ENCODE peak calls at places on chromosomes 12 and 14, in four cellular contexts. W is aorta, Q is mesenchymal stem cell, E is fibroblast of lung. S is an unnamed sample.

GRCh38 chr12:50059440-50060119 is 2.2 kb downstream of the ASIC1 start:
- DNase-seq in W (no peak), Q (no peak), E (peak; percentile 39), S (no peak)

GRCh38 chr12:76268267-76268666 is 79.9 kb downstream of the BBS10 start:
- DNase-seq in W (no peak), Q (no peak), E (peak; percentile 64), S (peak; percentile 54)

GRCh38 chr14:31269599-31270195 is 62.1 kb upstream of the HECTD1 start:
- DNase-seq in W (no peak), Q (peak; percentile 74), E (no peak), S (no peak)

GRCh38 chr14:77707355-77707723 is 484 bp downstream of the ALKBH1 start:
- DNase-seq in W (no peak), Q (peak; percentile 71), E (peak; percentile 35), S (peak; percentile 72)

GRCh38 chr12:27970391-27970980 is 2.0 kb downstream of the PTHLH start:
- DNase-seq in W (peak; percentile 81), Q (peak; percentile 28), E (peak; percentile 68), S (peak; percentile 69)

GRCh38 chr12:7374423-7375144 is 69.4 kb downstream of the CD163L1 start:
- DNase-seq in W (peak; percentile 74), Q (peak; percentile 11), E (no peak), S (peak; percentile 43)

GRCh38 chr12:34291001-34291400 is 268.7 kb downstream of the ALG10 start:
- DNase-seq in W (peak; percentile 55), Q (no peak), E (no peak), S (no peak)

GRCh38 chr12:125185311-125185739 is 120.1 kb downstream of the AACS start:
- DNase-seq in W (no peak), Q (no peak), E (no peak), S (no peak)

GRCh38 chr14:61184117-61184516 is 97.0 kb downstream of the TMEM30B start:
- DNase-seq in W (no peak), Q (peak; percentile 75), E (peak; percentile 96), S (peak; percentile 44)

GRCh38 chr14:23110579-23111375 is 6.0 kb upstream of the CIROP start:
- DNase-seq in W (peak; percentile 3), Q (no peak), E (no peak), S (no peak)

GRCh38 chr12:30985814-30986452 is 59.4 kb downstream of the TSPAN11 start:
- DNase-seq in W (no peak), Q (peak; percentile 57), E (peak; percentile 26), S (peak; percentile 84)

GRCh38 chr14:37596790-37597189 is 1.4 kb downstream of the TTC6 start:
- DNase-seq in W (no peak), Q (peak; percentile 1), E (no peak), S (no peak)

GRCh38 chr12:93862424-93862823 is 185.2 kb downstream of the CRADD start:
- DNase-seq in W (no peak), Q (no peak), E (peak; percentile 47), S (no peak)

GRCh38 chr12:74401966-74402365 is 135.7 kb upstream of the ATXN7L3B start:
- DNase-seq in W (no peak), Q (no peak), E (no peak), S (no peak)

GRCh38 chr12:118494776-118495175 is 118.4 kb downstream of the SUDS3 start:
- DNase-seq in W (no peak), Q (no peak), E (no peak), S (no peak)

GRCh38 chr12:97524812-97525211 is 62.2 kb downstream of the RMST start:
- DNase-seq in W (no peak), Q (no peak), E (no peak), S (no peak)

GRCh38 chr14:36856095-36856878 is 194.6 kb downstream of the PAX9 start:
- DNase-seq in W (no peak), Q (no peak), E (no peak), S (no peak)

GRCh38 chr12:115710104-115710564 is 567.4 kb downstream of the MED13L start:
- DNase-seq in W (no peak), Q (peak; percentile 56), E (peak; percentile 64), S (peak; percentile 2)

GRCh38 chr12:23771230-23771949 is 178.1 kb downstream of the SOX5 start:
- DNase-seq in W (peak; percentile 80), Q (no peak), E (peak; percentile 21), S (no peak)

GRCh38 chr12:108980831-108981618 is 39.8 kb downstream of the SVOP start:
- DNase-seq in W (no peak), Q (no peak), E (peak; percentile 85), S (peak; percentile 3)

GRCh38 chr12:120849765-120850164 is 54.4 kb downstream of the SPPL3 start:
- DNase-seq in W (no peak), Q (peak; percentile 82), E (peak; percentile 69), S (peak; percentile 56)

GRCh38 chr12:67667276-67668073 is 18.9 kb downstream of the DYRK2 start:
- DNase-seq in W (peak; percentile 89), Q (peak; percentile 53), E (no peak), S (no peak)

GRCh38 chr12:62772556-62772955 is 162.4 kb downstream of the PPM1H start:
- DNase-seq in W (no peak), Q (peak; percentile 43), E (peak; percentile 57), S (no peak)

DNA sequence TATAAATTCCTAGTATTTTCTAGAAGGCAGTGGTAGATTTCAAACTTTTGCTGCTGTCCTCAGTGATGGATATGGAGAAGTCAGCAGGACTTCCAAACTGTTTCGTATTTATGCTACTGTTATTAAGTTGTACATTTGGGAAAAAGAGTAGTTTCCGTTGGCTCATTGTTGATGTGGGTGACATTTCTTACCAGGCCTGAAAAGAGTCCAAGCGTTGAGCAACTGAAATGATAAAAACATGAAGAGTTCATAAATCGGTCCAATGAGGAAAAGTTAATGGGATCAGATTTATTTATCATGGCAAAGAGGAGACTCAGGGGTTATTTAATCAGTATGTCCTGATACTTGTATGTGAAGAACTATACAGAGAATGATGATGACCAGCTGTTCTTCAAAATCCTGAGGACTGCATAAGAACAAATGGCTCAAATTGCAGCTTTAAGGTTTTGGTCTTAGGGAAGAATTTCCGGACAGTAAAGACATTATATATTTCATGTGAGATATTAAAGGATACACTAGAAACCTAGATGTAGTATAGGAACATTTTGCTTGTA is 7.7 kb downstream of the VRK1 start:
- DNase-seq in W (no peak), Q (no peak), E (no peak), S (no peak)
- H3K36me3 ChIP-seq in W (no peaks in the 10 kb centered on the region), Q (no peaks in the 10 kb centered on the region), E (no peaks in the 10 kb centered on the region), S (no peaks in the 10 kb centered on the region)

GRCh38 chr14:55146425-55146824 is 17.4 kb downstream of the LGALS3 start:
- DNase-seq in W (no peak), Q (no peak), E (no peak), S (no peak)
- H3K36me3 ChIP-seq in W (peaks cover 7% of the 10 kb centered on the region), Q (peaks cover 75% of the 10 kb centered on the region), E (peaks cover 17% of the 10 kb centered on the region), S (peaks cover 64% of the 10 kb centered on the region)

DNA sequence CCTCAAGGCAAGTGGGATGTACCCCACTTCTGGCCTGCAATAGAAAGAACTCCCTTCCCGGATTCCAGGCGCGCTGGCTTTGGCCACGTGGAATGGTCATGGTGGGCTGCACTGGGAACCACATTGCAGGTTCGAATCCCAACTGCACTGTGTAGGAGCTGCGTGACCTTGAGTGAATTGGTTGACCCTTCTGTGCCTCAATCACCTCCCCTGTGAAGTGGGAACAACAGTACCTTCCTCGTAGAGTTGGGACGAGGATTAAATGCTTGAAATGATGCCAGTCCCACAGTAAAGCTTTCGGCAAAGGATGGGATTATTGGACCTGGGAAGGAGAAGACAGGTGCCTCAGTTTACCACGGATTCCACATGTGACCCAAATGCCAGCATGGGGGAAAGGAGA is 36.8 kb upstream of the MYL2 start:
- DNase-seq in W (no peak), Q (no peak), E (no peak), S (no peak)
- H3K36me3 ChIP-seq in W (no peaks in the 10 kb centered on the region), Q (no peaks in the 10 kb centered on the region), E (no peaks in the 10 kb centered on the region), S (no peaks in the 10 kb centered on the region)

DNA sequence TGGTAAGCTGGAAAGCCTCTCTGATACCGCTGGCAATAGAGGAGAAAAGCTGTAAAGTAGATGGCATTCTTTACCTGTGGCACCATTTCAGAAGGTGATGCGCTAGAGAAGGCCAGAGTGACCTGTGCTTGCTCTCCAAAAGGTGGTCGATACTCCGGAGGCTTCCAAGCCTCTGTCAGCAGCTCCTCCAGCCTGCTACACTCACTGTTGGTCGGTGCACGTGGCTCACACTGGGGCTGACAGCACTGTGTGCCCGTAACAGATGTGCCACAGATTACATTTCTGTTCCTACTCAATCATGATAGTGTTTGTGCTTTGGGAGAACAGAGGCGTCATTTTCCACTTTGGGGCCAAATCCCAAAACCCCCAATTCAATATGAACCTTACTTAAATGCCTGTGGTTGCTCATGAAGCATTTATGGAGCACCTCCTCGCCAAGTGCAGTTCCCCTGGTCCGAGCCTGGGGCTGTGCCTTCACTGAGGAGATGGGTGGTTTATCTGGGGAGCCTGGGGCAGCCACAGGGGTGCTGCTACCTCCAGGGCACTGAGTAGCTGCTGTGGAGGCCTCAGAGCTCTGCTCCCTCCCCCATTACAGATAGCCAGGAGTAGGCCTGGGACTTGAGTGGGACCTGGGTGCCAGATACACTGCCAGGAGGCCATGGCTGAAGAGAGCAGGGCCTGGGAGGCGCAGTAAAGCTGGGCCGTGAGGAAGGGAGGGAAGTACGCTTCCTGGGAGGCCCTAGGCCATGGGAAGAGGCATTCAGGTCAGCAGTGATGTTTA is 26.8 kb downstream of the CCNK start:
- DNase-seq in W (no peak), Q (no peak), E (no peak), S (no peak)
- H3K36me3 ChIP-seq in W (no peaks in the 10 kb centered on the region), Q (peaks cover 70% of the 10 kb centered on the region), E (peaks cover 38% of the 10 kb centered on the region), S (peaks cover 77% of the 10 kb centered on the region)

GRCh38 chr14:74667758-74668157 is 45.1 kb downstream of the AREL1 start:
- DNase-seq in W (no peak), Q (peak; percentile 85), E (peak; percentile 87), S (peak; percentile 29)
- H3K36me3 ChIP-seq in W (peaks cover 10% of the 10 kb centered on the region), Q (peaks cover 83% of the 10 kb centered on the region), E (peaks cover 6% of the 10 kb centered on the region), S (peaks cover 76% of the 10 kb centered on the region)

GRCh38 chr12:51980051-51980808 is 26.5 kb upstream of the TAMALIN start:
- DNase-seq in W (no peak), Q (peak; percentile 75), E (peak; percentile 42), S (peak; percentile 87)

GRCh38 chr12:51976376-51977160 is 25.1 kb downstream of the ACVR1B start:
- DNase-seq in W (no peak), Q (peak; percentile 73), E (peak; percentile 76), S (peak; percentile 13)

GRCh38 chr12:51975196-51975595 is 23.7 kb downstream of the ACVR1B start:
- DNase-seq in W (no peak), Q (no peak), E (no peak), S (no peak)

GRCh38 chr12:51974646-51975045 is 23.1 kb downstream of the ACVR1B start:
- DNase-seq in W (no peak), Q (no peak), E (no peak), S (no peak)

DNA sequence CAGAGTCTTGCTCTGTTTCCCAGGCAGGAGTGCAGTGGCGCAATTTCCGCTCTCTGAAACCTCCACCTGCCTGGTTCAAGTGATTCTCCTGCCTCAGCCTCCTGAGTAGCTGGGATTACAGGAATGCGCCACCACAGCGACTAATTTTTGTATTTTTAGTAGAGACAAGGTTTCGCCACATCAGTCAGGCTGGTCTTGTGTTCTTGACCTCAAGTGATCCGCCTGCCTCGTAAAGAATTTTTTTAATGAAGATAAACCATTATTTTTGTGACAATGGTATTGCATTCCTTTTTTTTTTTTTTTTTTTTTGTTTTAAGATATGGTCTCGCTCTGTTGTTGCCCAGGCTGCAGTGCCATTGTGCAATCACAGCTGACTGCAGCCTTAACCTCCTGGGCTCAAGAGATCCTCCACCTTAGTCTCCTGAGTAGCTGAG is 25.8 kb downstream of the ACVR1B start:
- DNase-seq in W (no peak), Q (no peak), E (peak; percentile 45), S (no peak)
- H3K36me3 ChIP-seq in W (no peaks in the 10 kb centered on the region), Q (peaks cover 52% of the 10 kb centered on the region), E (peaks cover 13% of the 10 kb centered on the region), S (peaks cover 45% of the 10 kb centered on the region)